ENCODE peak calls at places on chromosome 22, in ten cellular contexts. D, H, O, F, X, L, Y, N, Q and B are unnamed samples.

GRCh38 chr22:31647516-31647915 is 14.5 kb downstream of the PISD start:
- DNase-seq in X (no peak), H (no peak), L (no peak), Y (no peak), O (no peak), Q (no peak), F (peak; percentile 65), N (no peak), D (no peak), B (no peak)

GRCh38 chr22:48692734-48693376 is 1134.8 kb downstream of the BRD1 start:
- DNase-seq in Y (no peak), X (no peak), D (no peak), Q (no peak), N (no peak), O (no peak), F (no peak), L (no peak), H (no peak), B (no peak)

GRCh38 chr22:46073683-46074504 is 76.4 kb upstream of the PPARA start:
- DNase-seq in O (no peak), Q (no peak), X (no peak), Y (no peak), D (no peak), L (no peak), F (no peak), N (no peak), H (no peak), B (no peak)

GRCh38 chr22:23376256-23376655 is 195.9 kb downstream of the BCR start:
- DNase-seq in Q (no peak), D (peak; percentile 71), Y (no peak), O (no peak), L (no peak), X (no peak), H (no peak), N (no peak), F (no peak), B (no peak)

GRCh38 chr22:26735019-26735409 is 77.6 kb downstream of the MIAT start:
- DNase-seq in L (no peak), H (no peak), O (no peak), X (no peak), N (no peak), F (no peak), Q (no peak), Y (no peak), D (no peak), B (no peak)

GRCh38 chr22:29269230-29269604 is 1.1 kb downstream of the EWSR1 start:
- DNase-seq in X (no peak), D (peak; percentile 23), F (no peak), Y (no peak), H (no peak), O (no peak), L (no peak), Q (no peak), N (no peak), B (no peak)

GRCh38 chr22:43723816-43724215 is 88.3 kb downstream of the EFCAB6 start:
- DNase-seq in H (no peak), Q (no peak), N (no peak), F (peak; percentile 18), L (no peak), X (no peak), D (no peak), O (no peak), Y (no peak), B (no peak)

GRCh38 chr22:35783943-35784614 is 66.4 kb downstream of the APOL5 start:
- DNase-seq in Y (no peak), H (no peak), Q (no peak), O (no peak), F (no peak), X (no peak), D (no peak), L (no peak), N (peak; percentile 48), B (no peak)

GRCh38 chr22:44665115-44665514 is 36.9 kb upstream of the PRR5 start:
- DNase-seq in F (no peak), O (no peak), D (no peak), N (no peak), L (no peak), Y (no peak), X (no peak), H (no peak), Q (no peak), B (no peak)

GRCh38 chr22:26547426-26547825 is 35.2 kb upstream of the TFIP11 start:
- DNase-seq in O (no peak), Q (no peak), H (no peak), D (no peak), Y (no peak), F (no peak), X (no peak), N (peak; percentile 46), L (no peak), B (no peak)

GRCh38 chr22:32127904-32128303 is 31.2 kb downstream of the C22orf42 start:
- DNase-seq in F (no peak), X (no peak), O (no peak), N (no peak), D (no peak), H (no peak), L (no peak), Q (no peak), Y (no peak), B (no peak)

GRCh38 chr22:48838376-48838775 is 989.3 kb downstream of the BRD1 start:
- DNase-seq in Y (no peak), H (no peak), L (no peak), F (no peak), X (no peak), D (no peak), N (no peak), O (no peak), Q (no peak), B (no peak)

GRCh38 chr22:46031965-46032851 is 55.2 kb upstream of the WNT7B start:
- DNase-seq in Q (no peak), Y (no peak), D (no peak), N (no peak), F (no peak), X (no peak), O (no peak), H (no peak), L (no peak), B (no peak)

GRCh38 chr22:20859615-20860014 is 808 bp downstream of the SNAP29 start:
- DNase-seq in D (peak; percentile 10), Q (no peak), X (no peak), L (peak; percentile 9), Y (no peak), N (no peak), O (no peak), H (no peak), F (no peak), B (no peak)

GRCh38 chr22:20550851-20551744 is 43.7 kb downstream of the MED15 start:
- DNase-seq in H (no peak), N (no peak), X (no peak), O (peak; percentile 38), D (peak; percentile 23), Y (no peak), F (peak; percentile 54), Q (peak; percentile 44), L (peak; percentile 60), B (no peak)

GRCh38 chr22:43848366-43849171 is 13.7 kb downstream of the SULT4A1 start:
- DNase-seq in X (peak; percentile 60), D (peak; percentile 19), F (peak; percentile 71), Y (no peak), H (peak; percentile 69), L (no peak), Q (no peak), O (peak; percentile 41), N (no peak), B (no peak)

GRCh38 chr22:20463324-20464095 is 25.9 kb upstream of the SCARF2 start:
- DNase-seq in O (no peak), H (no peak), F (no peak), N (no peak), Q (no peak), Y (no peak), X (peak; percentile 25), L (peak; percentile 61), D (peak; percentile 45), B (no peak)

GRCh38 chr22:26354707-26355106 is 74.4 kb upstream of the ASPHD2 start:
- DNase-seq in F (no peak), H (no peak), O (no peak), N (no peak), Q (no peak), X (no peak), D (no peak), L (no peak), Y (no peak), B (no peak)

GRCh38 chr22:42258126-42258525 is 12.3 kb downstream of the TCF20 start:
- DNase-seq in Q (no peak), H (no peak), D (no peak), F (no peak), N (no peak), X (no peak), L (no peak), Y (no peak), O (no peak), B (no peak)